ENCODE peak calls at places on chromosome 7, in nine cellular contexts. N is mucosa of descending colon, W is GM23248, S is right atrium auricular region, E is hepatocyte, Z is cardiac muscle cell, H is upper lobe of right lung, U is left lung, M is thyroid gland. O is an unnamed sample. For H3K4me1 and H3K9me3, the result is how much of the 10 kb centered on the place peaks cover.

GRCh38 chr7:108055541-108056135 is 52.7 kb upstream of the LAMB1 start:
- DNase-seq in N (no peak), W (no peak), S (no peak), E (no peak), Z (no peak), H (no peak), U (no peak), M (no peak), O (no peak)

GRCh38 chr7:138001529-138002095 is at the start of gene CREB3L2:
- DNase-seq in N (peak), W (peak), S (peak), E (peak), Z (peak), H (peak), U (peak), M (peak), O (no peak)

GRCh38 chr7:150341263-150342118 is at the start of gene RARRES2:
- DNase-seq in N (peak), W (no peak), S (no peak), E (peak), Z (peak), H (peak), U (peak), M (peak), O (peak)

GRCh38 chr7:40747856-40748255 is 613.1 kb downstream of the SUGCT start:
- DNase-seq in N (no peak), W (peak), S (no peak), E (no peak), Z (no peak), H (no peak), U (no peak), M (no peak), O (no peak)

GRCh38 chr7:73909051-73909941 is 48.3 kb downstream of the TMEM270 start:
- DNase-seq in N (no peak), W (no peak), S (no peak), E (no peak), Z (no peak), H (peak), U (peak), M (no peak), O (no peak)

GRCh38 chr7:92750961-92751360 is 85.4 kb downstream of the CDK6 start:
- DNase-seq in N (no peak), W (no peak), S (no peak), E (no peak), Z (no peak), H (no peak), U (no peak), M (no peak), O (no peak)

GRCh38 chr7:75960372-75960771 is 34.0 kb downstream of the TMEM120A start:
- DNase-seq in N (no peak), W (no peak), S (no peak), E (no peak), Z (no peak), H (no peak), U (no peak), M (no peak), O (no peak)

GRCh38 chr7:8365499-8366110 is 67.8 kb upstream of the NXPH1 start:
- DNase-seq in N (peak), W (peak), S (no peak), E (peak), Z (peak), H (no peak), U (no peak), M (no peak), O (no peak)

GRCh38 chr7:73452999-73453635 is 19.5 kb downstream of the FZD9 start:
- DNase-seq in N (no peak), W (no peak), S (no peak), E (no peak), Z (no peak), H (no peak), U (no peak), M (no peak), O (no peak)

GRCh38 chr7:113198226-113198625 is 79.9 kb upstream of the SMIM30 start:
- DNase-seq in N (no peak), W (peak), S (no peak), E (no peak), Z (no peak), H (no peak), U (no peak), M (no peak), O (no peak)

GRCh38 chr7:137546671-137547070 is 203.1 kb upstream of the PTN start:
- DNase-seq in N (no peak), W (peak), S (no peak), E (no peak), Z (no peak), H (no peak), U (no peak), M (no peak), O (no peak)

GRCh38 chr7:44068054-44068453 is 2.7 kb upstream of the PGAM2 start:
- DNase-seq in N (no peak), W (peak), S (no peak), E (no peak), Z (no peak), H (no peak), U (peak), M (no peak), O (peak)

GRCh38 chr7:142303650-142304049 is 45.8 kb upstream of the PRSS58 start:
- DNase-seq in N (peak), W (peak), S (no peak), E (peak), Z (peak), H (no peak), U (no peak), M (no peak), O (no peak)

GRCh38 chr7:155450558-155450827 is 7.4 kb upstream of the EN2 start:
- DNase-seq in N (no peak), W (no peak), S (no peak), E (no peak), Z (no peak), H (no peak), U (no peak), M (no peak), O (no peak)

GRCh38 chr7:155449880-155450557 is 7.9 kb upstream of the EN2 start:
- DNase-seq in N (no peak), W (no peak), S (no peak), E (no peak), Z (no peak), H (peak), U (no peak), M (no peak), O (no peak)

GRCh38 chr7:155447603-155448002 is 10.3 kb upstream of the EN2 start:
- DNase-seq in N (no peak), W (no peak), S (no peak), E (no peak), Z (no peak), H (no peak), U (no peak), M (no peak), O (no peak)

GRCh38 chr7:155448632-155449007 is 9.3 kb upstream of the EN2 start:
- DNase-seq in N (no peak), W (no peak), S (no peak), E (no peak), Z (no peak), H (no peak), U (no peak), M (no peak), O (no peak)

DNA sequence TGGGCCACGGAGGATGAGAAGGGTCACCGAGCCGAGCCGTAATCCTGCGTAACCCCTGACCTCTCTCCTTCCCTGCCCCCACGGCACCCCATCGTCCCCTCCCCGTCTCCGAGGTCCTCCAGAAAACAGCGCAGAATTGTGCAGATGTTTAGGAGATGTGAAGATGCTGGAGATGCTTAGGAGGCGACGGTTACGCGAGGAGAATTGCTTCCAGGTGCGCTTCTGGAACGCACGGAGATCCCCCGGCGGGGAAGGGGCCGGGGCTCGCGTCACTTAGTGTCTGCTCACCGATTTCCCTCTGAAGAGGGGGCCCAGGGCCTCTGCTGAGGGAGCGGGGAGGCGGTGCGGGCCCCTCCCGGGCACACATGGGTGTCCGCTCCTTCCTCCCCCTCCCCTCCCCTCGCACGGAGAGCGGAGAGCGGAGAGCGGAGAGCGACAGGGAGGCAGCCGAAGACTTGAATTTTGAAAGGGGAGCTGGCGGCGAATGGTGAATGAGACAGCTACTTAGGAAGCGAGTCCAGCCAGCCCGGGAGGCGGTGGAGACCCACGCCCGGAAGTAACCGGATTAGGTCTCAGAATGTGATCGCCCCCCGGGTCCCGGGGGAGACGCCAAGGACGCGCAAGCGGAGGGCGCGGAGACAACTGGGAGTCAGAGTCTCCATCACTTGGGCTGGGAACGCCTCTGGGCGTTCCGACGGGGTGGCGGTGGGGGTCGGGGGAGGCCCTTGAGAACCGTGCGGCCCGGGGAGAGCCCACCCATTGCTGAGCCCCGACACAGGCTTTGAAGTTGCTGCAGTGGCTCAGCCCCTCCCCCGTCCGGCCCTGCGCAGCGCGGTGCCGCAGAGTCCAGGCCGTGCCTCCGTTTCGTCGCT is 8.7 kb upstream of the EN2 start:
- DNase-seq in N (no peak), W (no peak), S (no peak), E (no peak), Z (no peak), H (peak), U (no peak), M (no peak), O (no peak)
- H3K4me1 ChIP-seq in N (under half), W (under half), S (under half), E (under half), Z (under half), H (under half), U (under half), M (under half), O (under half)

DNA sequence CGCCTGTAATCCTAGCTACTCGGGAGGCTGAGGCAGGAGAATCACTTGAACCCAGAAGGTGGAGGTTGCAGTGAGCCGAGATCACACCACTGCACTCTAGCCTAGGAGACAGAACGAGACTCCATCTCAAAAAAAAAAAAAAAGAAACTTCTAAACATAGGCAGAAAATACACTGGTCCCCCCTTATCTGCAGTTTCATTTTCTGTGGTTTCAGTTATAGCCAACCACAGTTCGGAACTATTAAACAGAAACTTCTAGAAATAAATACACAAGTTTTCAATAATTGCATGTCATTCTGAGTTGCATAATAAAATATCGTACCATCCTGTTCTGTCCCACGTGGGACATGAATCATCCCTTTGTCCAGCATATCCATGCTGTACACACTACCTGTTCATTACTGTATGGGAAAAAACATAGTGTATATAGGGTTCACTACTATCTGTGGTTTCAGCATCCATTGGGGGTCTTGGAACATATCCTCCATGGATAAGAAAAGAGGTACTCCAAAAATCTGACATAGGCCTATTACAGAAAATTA is 8.0 kb downstream of the XRCC2 start:
- DNase-seq in N (no peak), W (no peak), S (no peak), E (no peak), Z (no peak), H (no peak), U (no peak), M (no peak), O (no peak)
- H3K4me3 ChIP-seq in N (no peak), W (no peak), S (no peak), E (no peak), Z (no peak), H (no peak), U (no peak), M (no peak), O (no peak)

DNA sequence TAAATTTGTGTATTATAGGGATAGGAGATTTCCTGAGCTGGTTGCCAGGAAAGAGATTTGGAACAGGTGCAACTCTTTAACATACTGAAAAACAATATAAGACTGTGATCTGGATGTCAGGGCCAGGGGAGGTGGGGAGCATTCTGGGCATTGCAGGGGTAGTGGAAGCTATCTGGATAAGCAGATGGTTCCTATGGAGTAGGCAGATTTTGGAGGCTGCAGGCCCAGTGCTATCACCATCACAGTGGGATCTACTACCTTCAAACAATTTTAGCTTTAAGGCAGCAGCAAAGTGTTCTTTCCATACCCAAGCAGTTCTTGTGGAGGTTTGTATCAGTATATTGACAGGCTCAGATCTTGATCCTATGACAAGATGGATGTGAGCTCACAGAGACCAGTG is 71.1 kb downstream of the ADAM22 start:
- DNase-seq in N (no peak), W (no peak), S (no peak), E (no peak), Z (no peak), H (no peak), U (no peak), M (no peak), O (no peak)
- H3K9me3 ChIP-seq in N (under half), W (under half), S (under half), E (under half), Z (under half), H (under half), U (under half), M (under half), O (under half)

DNA sequence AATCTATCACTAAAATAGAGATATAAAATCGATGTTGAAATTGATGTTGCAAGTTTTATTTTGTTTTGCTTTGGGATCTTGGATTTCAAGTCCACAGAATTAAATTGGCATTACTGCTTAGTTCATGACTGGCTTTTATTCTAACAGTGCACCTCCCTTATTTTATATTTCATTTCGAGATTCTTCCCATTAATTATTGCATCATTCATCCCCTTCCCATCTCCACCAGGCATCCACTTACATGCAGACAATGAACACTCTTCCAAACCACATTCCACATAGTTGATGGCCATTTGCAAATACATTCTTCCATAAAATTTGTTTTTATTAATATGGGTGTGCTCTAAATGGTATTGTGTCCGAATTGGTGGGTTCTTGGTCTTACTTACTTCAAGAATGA is 15.7 kb upstream of the SCIN start:
- DNase-seq in N (no peak), W (no peak), S (no peak), E (no peak), Z (no peak), H (no peak), U (no peak), M (no peak), O (no peak)
- H3K4me1 ChIP-seq in N (under half), W (under half), S (under half), E (under half), Z (under half), H (under half), U (under half), M (under half), O (under half)

DNA sequence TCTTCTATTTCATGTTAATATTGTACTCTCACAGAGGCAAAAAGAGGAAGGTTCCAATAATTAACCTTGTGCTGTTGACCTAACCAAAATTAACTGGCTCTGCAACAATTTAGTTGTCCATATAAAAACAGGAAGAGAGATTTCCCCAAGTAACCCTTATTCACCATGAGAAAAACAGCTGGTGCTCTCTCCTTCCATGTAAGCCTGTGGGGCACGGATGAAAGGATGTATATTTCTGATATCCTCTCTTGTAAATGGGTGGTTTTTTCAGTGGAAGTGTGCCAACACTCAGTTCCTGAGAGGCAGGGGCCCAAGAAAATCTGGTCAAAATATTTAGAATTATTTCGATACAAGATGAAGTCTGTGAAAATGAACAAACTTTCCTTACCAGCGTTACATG is 358.1 kb downstream of the CRPPA start:
- DNase-seq in N (no peak), W (no peak), S (no peak), E (no peak), Z (no peak), H (no peak), U (no peak), M (no peak), O (no peak)
- H3K4me3 ChIP-seq in N (no peak), W (no peak), S (no peak), E (no peak), Z (no peak), H (no peak), U (no peak), M (no peak), O (peak)

GRCh38 chr7:32519763-32520162 is 24.5 kb downstream of the AVL9 start:
- DNase-seq in N (no peak), W (no peak), S (no peak), E (no peak), Z (no peak), H (no peak), U (no peak), M (no peak), O (no peak)

GRCh38 chr7:32522746-32523145 is 27.5 kb downstream of the AVL9 start:
- DNase-seq in N (no peak), W (no peak), S (no peak), E (no peak), Z (no peak), H (no peak), U (no peak), M (no peak), O (no peak)

GRCh38 chr7:32518534-32519140 is 23.3 kb downstream of the AVL9 start:
- DNase-seq in N (no peak), W (peak), S (no peak), E (no peak), Z (peak), H (no peak), U (no peak), M (no peak), O (no peak)

GRCh38 chr7:32525839-32526238 is 30.6 kb downstream of the AVL9 start:
- DNase-seq in N (no peak), W (no peak), S (no peak), E (no peak), Z (no peak), H (no peak), U (no peak), M (no peak), O (no peak)

DNA sequence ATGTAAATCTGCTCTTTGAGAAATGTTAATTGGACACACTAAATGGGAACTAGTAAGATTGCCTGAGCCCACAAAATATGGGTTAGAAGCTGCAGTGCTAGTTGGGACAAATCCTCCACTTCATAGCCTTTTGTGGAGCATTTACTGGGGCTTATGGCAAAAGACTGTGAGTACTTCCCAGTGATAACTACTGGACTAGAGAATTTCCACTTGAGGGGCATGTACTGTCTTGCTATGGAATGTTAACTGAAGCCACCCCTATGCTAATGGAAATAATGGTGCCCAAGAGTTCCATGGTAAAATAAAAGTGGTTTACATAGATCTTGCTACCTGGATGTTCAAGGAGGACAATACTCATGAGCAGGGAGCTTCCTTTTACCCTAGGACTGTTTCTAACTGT is 29.3 kb downstream of the AVL9 start:
- DNase-seq in N (no peak), W (no peak), S (no peak), E (no peak), Z (no peak), H (no peak), U (no peak), M (no peak), O (no peak)
- H3K9me3 ChIP-seq in N (under half), W (under half), S (under half), E (under half), Z (under half), H (under half), U (under half), M (under half), O (under half)

DNA sequence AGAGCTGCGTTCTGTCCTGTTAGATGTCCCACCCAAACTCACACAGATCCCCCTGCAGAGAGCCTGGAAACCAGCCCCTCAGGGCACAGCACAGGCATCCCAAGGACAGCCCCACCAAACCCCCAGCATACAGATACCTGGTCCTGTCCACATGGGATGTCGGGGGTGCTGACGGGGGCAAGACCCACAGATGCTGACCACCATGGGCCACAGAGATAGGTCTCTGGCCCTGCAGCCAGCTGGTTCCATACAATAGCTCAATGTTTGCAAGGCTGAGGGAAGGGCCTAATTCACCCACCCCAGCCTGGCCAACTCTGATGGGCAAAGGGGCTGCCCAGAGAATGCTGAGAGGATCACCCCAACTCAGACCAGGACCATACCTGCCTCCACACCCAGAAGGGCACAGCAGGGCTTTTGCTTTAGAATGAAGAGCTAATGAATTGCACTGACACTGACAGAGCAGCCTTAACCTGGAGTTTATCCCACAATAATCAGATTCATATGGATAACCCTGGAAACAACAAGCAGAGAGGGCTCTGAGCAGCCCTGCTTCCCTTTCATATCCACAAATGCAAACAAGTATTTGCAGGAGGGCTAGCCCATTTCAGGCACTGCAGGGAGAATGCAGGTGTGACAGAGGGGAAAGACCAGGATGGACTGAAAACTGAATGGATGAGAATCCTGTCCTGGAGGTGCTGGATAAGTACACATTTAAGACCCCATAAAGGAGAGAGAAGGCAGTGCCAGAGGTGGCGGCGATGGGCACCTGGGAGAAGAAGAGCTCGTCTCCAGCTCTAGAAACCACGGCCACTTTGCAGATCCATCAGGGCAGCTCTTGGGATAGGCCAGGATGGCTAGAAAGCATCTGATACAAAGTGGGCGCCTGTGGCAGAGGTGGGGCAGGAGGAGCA is 126.7 kb downstream of the TNS3 start:
- DNase-seq in N (no peak), W (no peak), S (no peak), E (no peak), Z (no peak), H (peak), U (no peak), M (no peak), O (no peak)
- H3K4me1 ChIP-seq in N (under half), W (half or more), S (under half), E (under half), Z (under half), H (half or more), U (half or more), M (half or more), O (under half)

GRCh38 chr7:100720645-100721504 is 607 bp downstream of the EPO start:
- DNase-seq in N (no peak), W (peak), S (no peak), E (no peak), Z (peak), H (no peak), U (peak), M (no peak), O (no peak)
- H3K4me3 ChIP-seq in N (no peak), W (no peak), S (no peak), E (no peak), Z (peak), H (no peak), U (no peak), M (no peak), O (no peak)

O was measured in psoas muscle.